ENCODE peak calls at places on chromosomes 13 and 19, in six cellular contexts. S is NAMALWA, Q is fibroblast of mammary gland, X is left colon, P is T-helper 2 cell, I is GDM1. R is an unnamed sample.

GRCh38 chr19:11397089-11397610 is 13.0 kb upstream of the EPOR start:
- DNase-seq in S (no peak), Q (no peak), I (no peak), X (no peak), P (no peak), R (no peak)

GRCh38 chr13:76864259-76864658 is 21.9 kb downstream of the KCTD12 start:
- DNase-seq in S (no peak), Q (no peak), I (no peak), P (no peak), X (no peak), R (no peak)

GRCh38 chr19:21699197-21699596 is 68.2 kb downstream of the ZNF100 start:
- DNase-seq in Q (no peak), P (no peak), S (no peak), X (no peak), I (no peak), R (peak; percentile 78)

GRCh38 chr13:76012091-76012721 is 376.1 kb downstream of the LMO7 start:
- DNase-seq in P (no peak), S (no peak), I (no peak), Q (no peak), X (no peak), R (no peak)

GRCh38 chr13:45511310-45512147 is 46.8 kb downstream of the COG3 start:
- DNase-seq in X (no peak), I (peak; percentile 64), P (no peak), S (peak; percentile 86), Q (peak; percentile 81), R (peak; percentile 45)

GRCh38 chr19:48746738-48747575 is at the start of gene IZUMO1:
- DNase-seq in I (no peak), X (peak; percentile 59), P (peak; percentile 21), S (peak; percentile 93), Q (peak; percentile 88), R (no peak)

GRCh38 chr19:30293051-30293785 is 79.0 kb upstream of the ZNF536 start:
- DNase-seq in X (no peak), P (no peak), I (no peak), Q (no peak), S (no peak), R (no peak)

GRCh38 chr19:11251650-11252314 is 10.5 kb downstream of the DOCK6 start:
- DNase-seq in S (no peak), P (no peak), X (no peak), Q (no peak), I (no peak), R (no peak)

GRCh38 chr19:2079076-2079864 is 16.9 kb downstream of the MOB3A start:
- DNase-seq in Q (no peak), P (no peak), X (no peak), I (no peak), S (no peak), R (no peak)